ENCODE peak calls at places on chromosomes 6 and 20, in ten cellular contexts. One of them, this sample, is unnamed.

GRCh38 chr6:149474108-149474935 is 10.5 kb downstream of the ZC3H12D start:
- DNase-seq in right lobe of liver: no peak
- DNase-seq in heart left ventricle: no peak
- DNase-seq in cardiac muscle cell: no peak
- DNase-seq in cardiac fibroblast: no peak
- DNase-seq in omental fat pad: no peak
- DNase-seq in fibroblast of lung: no peak
- DNase-seq in psoas muscle: no peak
- DNase-seq in body of pancreas: no peak
- DNase-seq in WTC11: no peak
- DNase-seq in this sample: no peak

GRCh38 chr20:31746068-31746878 is 7.2 kb downstream of the TPX2 start:
- DNase-seq in right lobe of liver: no peak
- DNase-seq in heart left ventricle: no peak
- DNase-seq in cardiac muscle cell: no peak
- DNase-seq in cardiac fibroblast: no peak
- DNase-seq in omental fat pad: no peak
- DNase-seq in fibroblast of lung: no peak
- DNase-seq in psoas muscle: no peak
- DNase-seq in body of pancreas: no peak
- DNase-seq in WTC11: no peak
- DNase-seq in this sample: no peak

GRCh38 chr6:35780719-35781118 is at the start of gene CLPSL1:
- DNase-seq in right lobe of liver: no peak
- DNase-seq in heart left ventricle: no peak
- DNase-seq in cardiac muscle cell: no peak
- DNase-seq in cardiac fibroblast: no peak
- DNase-seq in omental fat pad: no peak
- DNase-seq in fibroblast of lung: no peak
- DNase-seq in psoas muscle: no peak
- DNase-seq in body of pancreas: no peak
- DNase-seq in WTC11: no peak
- DNase-seq in this sample: no peak

GRCh38 chr6:35477028-35477427 is 8.8 kb downstream of the RPL10A start:
- DNase-seq in right lobe of liver: no peak
- DNase-seq in heart left ventricle: no peak
- DNase-seq in cardiac muscle cell: no peak
- DNase-seq in cardiac fibroblast: no peak
- DNase-seq in omental fat pad: no peak
- DNase-seq in fibroblast of lung: no peak
- DNase-seq in psoas muscle: peak
- DNase-seq in body of pancreas: no peak
- DNase-seq in WTC11: no peak
- DNase-seq in this sample: no peak

GRCh38 chr6:4967301-4968030 is 36.4 kb downstream of the RPP40 start:
- DNase-seq in right lobe of liver: no peak
- DNase-seq in heart left ventricle: no peak
- DNase-seq in cardiac muscle cell: peak
- DNase-seq in cardiac fibroblast: peak
- DNase-seq in omental fat pad: no peak
- DNase-seq in fibroblast of lung: peak
- DNase-seq in psoas muscle: no peak
- DNase-seq in body of pancreas: no peak
- DNase-seq in WTC11: no peak
- DNase-seq in this sample: no peak

GRCh38 chr20:53819973-53820451 is 226.4 kb upstream of the ZNF217 start:
- DNase-seq in right lobe of liver: peak
- DNase-seq in heart left ventricle: no peak
- DNase-seq in cardiac muscle cell: no peak
- DNase-seq in cardiac fibroblast: no peak
- DNase-seq in omental fat pad: no peak
- DNase-seq in fibroblast of lung: no peak
- DNase-seq in psoas muscle: no peak
- DNase-seq in body of pancreas: peak
- DNase-seq in WTC11: no peak
- DNase-seq in this sample: no peak

GRCh38 chr6:159693894-159694545 is 979 bp upstream of the SOD2 start:
- DNase-seq in right lobe of liver: peak
- DNase-seq in heart left ventricle: peak
- DNase-seq in cardiac muscle cell: peak
- DNase-seq in cardiac fibroblast: peak
- DNase-seq in omental fat pad: no peak
- DNase-seq in fibroblast of lung: no peak
- DNase-seq in psoas muscle: no peak
- DNase-seq in body of pancreas: peak
- DNase-seq in WTC11: no peak
- DNase-seq in this sample: no peak

GRCh38 chr6:80366721-80367120 is 260.2 kb downstream of the BCKDHB start:
- DNase-seq in right lobe of liver: no peak
- DNase-seq in heart left ventricle: peak
- DNase-seq in cardiac muscle cell: peak
- DNase-seq in cardiac fibroblast: peak
- DNase-seq in omental fat pad: no peak
- DNase-seq in fibroblast of lung: peak
- DNase-seq in psoas muscle: no peak
- DNase-seq in body of pancreas: no peak
- DNase-seq in WTC11: no peak
- DNase-seq in this sample: no peak

GRCh38 chr6:113636357-113636824 is 220.8 kb upstream of the MARCKS start:
- DNase-seq in right lobe of liver: no peak
- DNase-seq in heart left ventricle: no peak
- DNase-seq in cardiac muscle cell: peak
- DNase-seq in cardiac fibroblast: peak
- DNase-seq in omental fat pad: no peak
- DNase-seq in fibroblast of lung: no peak
- DNase-seq in psoas muscle: no peak
- DNase-seq in body of pancreas: no peak
- DNase-seq in WTC11: no peak
- DNase-seq in this sample: no peak

GRCh38 chr6:20661721-20662120 is 127.5 kb downstream of the CDKAL1 start:
- DNase-seq in right lobe of liver: no peak
- DNase-seq in heart left ventricle: no peak
- DNase-seq in cardiac muscle cell: peak
- DNase-seq in cardiac fibroblast: peak
- DNase-seq in omental fat pad: no peak
- DNase-seq in fibroblast of lung: peak
- DNase-seq in psoas muscle: no peak
- DNase-seq in body of pancreas: no peak
- DNase-seq in WTC11: no peak
- DNase-seq in this sample: no peak

DNA sequence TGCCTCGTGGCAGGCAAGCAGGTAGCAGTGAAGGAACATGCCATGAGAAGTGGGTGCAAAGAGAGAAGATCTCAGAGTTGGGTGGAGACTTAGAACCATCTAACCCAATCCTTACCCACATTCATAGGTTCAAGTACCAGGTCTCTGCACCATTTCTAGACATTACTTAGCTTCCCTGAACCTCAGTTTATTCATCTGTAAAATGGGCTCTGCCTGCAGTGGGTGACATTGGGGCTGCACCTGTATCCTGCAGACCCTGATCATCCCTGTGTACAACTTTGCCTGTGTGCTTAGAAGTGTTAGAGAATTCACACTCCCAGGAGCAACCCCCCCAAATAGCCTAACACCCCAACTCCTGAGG is 42.7 kb downstream of the SNX5 start:
- DNase-seq in right lobe of liver: no peak
- DNase-seq in heart left ventricle: no peak
- DNase-seq in cardiac muscle cell: no peak
- DNase-seq in cardiac fibroblast: no peak
- DNase-seq in omental fat pad: no peak
- DNase-seq in fibroblast of lung: no peak
- DNase-seq in psoas muscle: no peak
- DNase-seq in body of pancreas: no peak
- DNase-seq in WTC11: no peak
- DNase-seq in this sample: no peak
- TF ChIP-seq CTCF in right lobe of liver: no peak
- TF ChIP-seq CTCF in heart left ventricle: no peak
- TF ChIP-seq CTCF in cardiac muscle cell: no peak
- TF ChIP-seq CTCF in cardiac fibroblast: no peak
- TF ChIP-seq CTCF in omental fat pad: no peak
- TF ChIP-seq CTCF in fibroblast of lung: no peak
- TF ChIP-seq CTCF in psoas muscle: no peak
- TF ChIP-seq CTCF in body of pancreas: no peak
- TF ChIP-seq CTCF in WTC11: no peak
- TF ChIP-seq CTCF in this sample: no peak

GRCh38 chr20:43843965-43844660 is 70.5 kb upstream of the TOX2 start:
- DNase-seq in right lobe of liver: peak
- DNase-seq in heart left ventricle: no peak
- DNase-seq in cardiac muscle cell: no peak
- DNase-seq in cardiac fibroblast: no peak
- DNase-seq in omental fat pad: no peak
- DNase-seq in fibroblast of lung: no peak
- DNase-seq in psoas muscle: no peak
- DNase-seq in body of pancreas: no peak
- DNase-seq in WTC11: no peak
- DNase-seq in this sample: no peak

GRCh38 chr20:43842126-43843020 is 72.3 kb upstream of the TOX2 start:
- DNase-seq in right lobe of liver: peak
- DNase-seq in heart left ventricle: no peak
- DNase-seq in cardiac muscle cell: no peak
- DNase-seq in cardiac fibroblast: no peak
- DNase-seq in omental fat pad: no peak
- DNase-seq in fibroblast of lung: no peak
- DNase-seq in psoas muscle: no peak
- DNase-seq in body of pancreas: no peak
- DNase-seq in WTC11: no peak
- DNase-seq in this sample: no peak

GRCh38 chr20:43846516-43846905 is 68.1 kb upstream of the TOX2 start:
- DNase-seq in right lobe of liver: peak
- DNase-seq in heart left ventricle: no peak
- DNase-seq in cardiac muscle cell: no peak
- DNase-seq in cardiac fibroblast: no peak
- DNase-seq in omental fat pad: no peak
- DNase-seq in fibroblast of lung: no peak
- DNase-seq in psoas muscle: no peak
- DNase-seq in body of pancreas: no peak
- DNase-seq in WTC11: no peak
- DNase-seq in this sample: no peak

GRCh38 chr20:43843096-43843964 is 71.3 kb upstream of the TOX2 start:
- DNase-seq in right lobe of liver: peak
- DNase-seq in heart left ventricle: no peak
- DNase-seq in cardiac muscle cell: peak
- DNase-seq in cardiac fibroblast: peak
- DNase-seq in omental fat pad: no peak
- DNase-seq in fibroblast of lung: peak
- DNase-seq in psoas muscle: no peak
- DNase-seq in body of pancreas: no peak
- DNase-seq in WTC11: no peak
- DNase-seq in this sample: peak

GRCh38 chr20:43844778-43845614 is 69.7 kb upstream of the TOX2 start:
- DNase-seq in right lobe of liver: peak
- DNase-seq in heart left ventricle: peak
- DNase-seq in cardiac muscle cell: peak
- DNase-seq in cardiac fibroblast: peak
- DNase-seq in omental fat pad: no peak
- DNase-seq in fibroblast of lung: peak
- DNase-seq in psoas muscle: no peak
- DNase-seq in body of pancreas: no peak
- DNase-seq in WTC11: no peak
- DNase-seq in this sample: peak
- TF ChIP-seq CTCF in right lobe of liver: peak
- TF ChIP-seq CTCF in heart left ventricle: peak
- TF ChIP-seq CTCF in cardiac muscle cell: peak
- TF ChIP-seq CTCF in cardiac fibroblast: peak
- TF ChIP-seq CTCF in omental fat pad: no peak
- TF ChIP-seq CTCF in fibroblast of lung: peak
- TF ChIP-seq CTCF in psoas muscle: peak
- TF ChIP-seq CTCF in body of pancreas: no peak
- TF ChIP-seq CTCF in WTC11: no peak
- TF ChIP-seq CTCF in this sample: peak

GRCh38 chr6:1422290-1422689 is 32.9 kb downstream of the FOXF2 start:
- DNase-seq in right lobe of liver: no peak
- DNase-seq in heart left ventricle: no peak
- DNase-seq in cardiac muscle cell: no peak
- DNase-seq in cardiac fibroblast: no peak
- DNase-seq in omental fat pad: no peak
- DNase-seq in fibroblast of lung: no peak
- DNase-seq in psoas muscle: no peak
- DNase-seq in body of pancreas: no peak
- DNase-seq in WTC11: no peak
- DNase-seq in this sample: no peak

GRCh38 chr6:1423578-1423977 is 34.2 kb downstream of the FOXF2 start:
- DNase-seq in right lobe of liver: no peak
- DNase-seq in heart left ventricle: no peak
- DNase-seq in cardiac muscle cell: no peak
- DNase-seq in cardiac fibroblast: no peak
- DNase-seq in omental fat pad: no peak
- DNase-seq in fibroblast of lung: no peak
- DNase-seq in psoas muscle: no peak
- DNase-seq in body of pancreas: no peak
- DNase-seq in WTC11: no peak
- DNase-seq in this sample: peak

GRCh38 chr6:1420382-1420781 is 31.0 kb downstream of the FOXF2 start:
- DNase-seq in right lobe of liver: no peak
- DNase-seq in heart left ventricle: no peak
- DNase-seq in cardiac muscle cell: no peak
- DNase-seq in cardiac fibroblast: no peak
- DNase-seq in omental fat pad: no peak
- DNase-seq in fibroblast of lung: no peak
- DNase-seq in psoas muscle: no peak
- DNase-seq in body of pancreas: no peak
- DNase-seq in WTC11: no peak
- DNase-seq in this sample: no peak

GRCh38 chr6:1426416-1426815 is 37.0 kb downstream of the FOXF2 start:
- DNase-seq in right lobe of liver: no peak
- DNase-seq in heart left ventricle: no peak
- DNase-seq in cardiac muscle cell: no peak
- DNase-seq in cardiac fibroblast: no peak
- DNase-seq in omental fat pad: no peak
- DNase-seq in fibroblast of lung: no peak
- DNase-seq in psoas muscle: no peak
- DNase-seq in body of pancreas: no peak
- DNase-seq in WTC11: no peak
- DNase-seq in this sample: no peak

GRCh38 chr6:1424306-1424927 is 35.0 kb downstream of the FOXF2 start:
- DNase-seq in right lobe of liver: peak
- DNase-seq in heart left ventricle: no peak
- DNase-seq in cardiac muscle cell: peak
- DNase-seq in cardiac fibroblast: peak
- DNase-seq in omental fat pad: no peak
- DNase-seq in fibroblast of lung: peak
- DNase-seq in psoas muscle: no peak
- DNase-seq in body of pancreas: peak
- DNase-seq in WTC11: peak
- DNase-seq in this sample: peak
- TF ChIP-seq CTCF in right lobe of liver: peak
- TF ChIP-seq CTCF in heart left ventricle: peak
- TF ChIP-seq CTCF in cardiac muscle cell: peak
- TF ChIP-seq CTCF in cardiac fibroblast: peak
- TF ChIP-seq CTCF in omental fat pad: no peak
- TF ChIP-seq CTCF in fibroblast of lung: peak
- TF ChIP-seq CTCF in psoas muscle: peak
- TF ChIP-seq CTCF in body of pancreas: peak
- TF ChIP-seq CTCF in WTC11: no peak
- TF ChIP-seq CTCF in this sample: peak

DNA sequence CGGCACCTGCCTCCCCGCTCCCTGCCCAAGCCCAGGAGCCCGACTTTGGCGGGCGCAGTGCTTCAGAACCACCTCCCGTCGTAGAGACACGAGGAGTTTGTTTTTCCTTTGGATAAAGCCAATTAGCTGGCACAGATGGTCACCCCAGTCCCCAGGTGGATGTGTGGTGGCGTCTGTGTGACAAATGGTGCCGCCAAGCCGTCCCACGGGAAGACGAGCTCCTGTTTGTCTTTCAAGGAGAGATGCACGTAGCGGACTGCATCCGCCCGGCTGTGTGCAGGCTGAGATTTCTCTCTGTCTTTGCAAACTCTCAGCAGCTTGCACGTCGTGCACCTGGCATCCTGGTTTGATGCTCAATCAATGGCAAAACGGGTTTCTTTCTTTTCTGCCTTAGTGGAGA is 16.1 kb upstream of the MRGBP start:
- DNase-seq in right lobe of liver: no peak
- DNase-seq in heart left ventricle: no peak
- DNase-seq in cardiac muscle cell: no peak
- DNase-seq in cardiac fibroblast: no peak
- DNase-seq in omental fat pad: no peak
- DNase-seq in fibroblast of lung: no peak
- DNase-seq in psoas muscle: no peak
- DNase-seq in body of pancreas: no peak
- DNase-seq in WTC11: no peak
- DNase-seq in this sample: no peak
- TF ChIP-seq CTCF in right lobe of liver: no peak
- TF ChIP-seq CTCF in heart left ventricle: no peak
- TF ChIP-seq CTCF in cardiac muscle cell: no peak
- TF ChIP-seq CTCF in cardiac fibroblast: no peak
- TF ChIP-seq CTCF in omental fat pad: no peak
- TF ChIP-seq CTCF in fibroblast of lung: no peak
- TF ChIP-seq CTCF in psoas muscle: no peak
- TF ChIP-seq CTCF in body of pancreas: no peak
- TF ChIP-seq CTCF in WTC11: no peak
- TF ChIP-seq CTCF in this sample: no peak

This sample was measured in AG09319.